ENCODE peak calls at places on chromosomes 6 and 20, in seven cellular contexts. U is transverse colon; S is nucleus accumbens; A is WERI-Rb-1; M is Daoy; D is activated effector memory CD4-positive, alpha-beta T cell treated with anti-CD3 and anti-CD28 coated beads, Interleukin-2, amount 50 U/mL, for 16 hours; H is kidney epithelial cell. Q is an unnamed sample.

GRCh38 chr20:44231713-44232468 is 15.2 kb upstream of the GDAP1L1 start:
- DNase-seq in H (no peak), S (no peak), U (no peak), D (no peak), M (peak; percentile 17), A (peak; percentile 83), Q (no peak)

GRCh38 chr20:24730750-24731149 is 218.3 kb upstream of the CST7 start:
- DNase-seq in D (no peak), U (no peak), M (no peak), S (no peak), A (no peak), H (no peak), Q (no peak)

GRCh38 chr6:88872962-88873361 is 90.5 kb downstream of the RNGTT start:
- DNase-seq in M (no peak), S (no peak), U (no peak), A (no peak), D (no peak), H (no peak), Q (no peak)

GRCh38 chr20:51958636-51959542 is 156.6 kb upstream of the SALL4 start:
- DNase-seq in S (no peak), D (no peak), H (no peak), M (no peak), A (no peak), U (no peak), Q (no peak)

GRCh38 chr20:5078399-5078958 is 41.3 kb downstream of the PCNA start:
- DNase-seq in H (no peak), U (peak; percentile 83), A (no peak), M (peak; percentile 89), S (no peak), D (peak; percentile 89), Q (peak; percentile 81)

GRCh38 chr6:134031696-134032255 is 20.6 kb downstream of the SLC2A12 start:
- DNase-seq in S (no peak), A (no peak), U (no peak), H (no peak), M (peak; percentile 45), D (no peak), Q (no peak)

GRCh38 chr6:11194399-11195274 is 37.8 kb downstream of the NEDD9 start:
- DNase-seq in D (no peak), A (no peak), H (no peak), M (no peak), S (no peak), U (no peak), Q (no peak)

GRCh38 chr20:52926505-52926904 is 45.7 kb upstream of the TSHZ2 start:
- DNase-seq in A (no peak), D (no peak), H (no peak), U (no peak), S (no peak), M (peak; percentile 3), Q (no peak)

GRCh38 chr6:143457563-143458359 is 7.2 kb downstream of the PEX3 start:
- DNase-seq in U (no peak), D (no peak), S (no peak), A (no peak), H (no peak), M (peak; percentile 15), Q (no peak)

GRCh38 chr20:54606384-54606783 is 131.0 kb downstream of the DOK5 start:
- DNase-seq in D (no peak), A (no peak), M (no peak), H (no peak), S (no peak), U (no peak), Q (no peak)

GRCh38 chr6:67411036-67411435 is 1224.0 kb upstream of the ADGRB3 start:
- DNase-seq in M (no peak), A (no peak), D (no peak), S (no peak), H (no peak), U (no peak), Q (no peak)

GRCh38 chr6:128111096-128111495 is 210.2 kb upstream of the THEMIS start:
- DNase-seq in U (no peak), D (no peak), S (no peak), M (no peak), H (no peak), A (no peak), Q (no peak)

GRCh38 chr6:26197736-26198625 is 110.8 kb downstream of the HFE start:
- DNase-seq in A (no peak), M (peak; percentile 53), U (peak; percentile 84), D (peak; percentile 77), S (no peak), H (no peak), Q (peak; percentile 81)

Q was measured in colonic mucosa.